ENCODE peak calls at places on chromosomes 11 and 22, in four cellular contexts. O is right lobe of liver; E is stimulated activated CD4-positive, alpha-beta T cell treated with anti-CD3 and anti-CD28 coated beads, Interleukin-4, amount 100 ng/mL, for 1 hour; T is effector CD8-positive, alpha-beta T cell. D is an unnamed sample.

GRCh38 chr11:108568183-108568858 is 25.2 kb downstream of the EXPH5 start:
- DNase-seq in T (no peak), E (no peak), O (peak), D (no peak)

GRCh38 chr11:22725079-22725478 is 58.7 kb downstream of the GAS2 start:
- DNase-seq in T (no peak), E (no peak), O (no peak), D (no peak)

GRCh38 chr11:68014157-68014965 is 4.2 kb downstream of the ALDH3B1 start:
- DNase-seq in E (no peak), O (no peak), T (no peak), D (no peak)

GRCh38 chr11:70141490-70142014 is 61.5 kb upstream of the FADD start:
- DNase-seq in O (no peak), E (peak), T (no peak), D (no peak)

GRCh38 chr11:79062814-79063762 is 377.7 kb downstream of the TENM4 start:
- DNase-seq in E (no peak), T (no peak), O (no peak), D (peak)

GRCh38 chr22:43257549-43257948 is 70.6 kb upstream of the TTLL12 start:
- DNase-seq in O (no peak), T (no peak), E (no peak), D (no peak)

GRCh38 chr22:32339190-32340012 is 18.3 kb upstream of the RFPL3 start:
- DNase-seq in T (no peak), O (peak), E (no peak), D (no peak)

GRCh38 chr11:35680506-35680905 is 17.9 kb downstream of the TRIM44 start:
- DNase-seq in O (no peak), E (no peak), T (no peak), D (no peak)

GRCh38 chr11:111793863-111794262 is 27.7 kb upstream of the PPP2R1B start:
- DNase-seq in O (peak), E (no peak), T (no peak), D (no peak)